ENCODE peak calls at places on chromosomes 16 and 17, in seven cellular contexts. D, R, V, F, E, N and K are unnamed samples.
A peak's percentile ranks its signal among the peaks of the same experiment; 100 is the strongest.

GRCh38 chr16:56950881-56951771 is 10.6 kb upstream of the CETP start:
- DNase-seq in D (no peak), R (peak; percentile 90), V (peak; percentile 17), F (peak; percentile 58), E (peak; percentile 58), N (peak; percentile 60), K (peak; percentile 86)

GRCh38 chr17:66714046-66715023 is 120.6 kb upstream of the CACNG5 start:
- DNase-seq in D (no peak), R (no peak), V (no peak), F (no peak), E (no peak), N (no peak), K (no peak)

GRCh38 chr16:75228143-75228976 is 9.6 kb downstream of the CTRB1 start:
- DNase-seq in D (no peak), R (no peak), V (no peak), F (no peak), E (no peak), N (no peak), K (no peak)

GRCh38 chr16:53257001-53257400 is 177.3 kb upstream of the RBL2 start:
- DNase-seq in D (no peak), R (no peak), V (no peak), F (no peak), E (no peak), N (no peak), K (peak; percentile 5)

GRCh38 chr17:35778641-35779196 is 16.7 kb downstream of the MMP28 start:
- DNase-seq in D (no peak), R (no peak), V (no peak), F (no peak), E (no peak), N (no peak), K (no peak)

GRCh38 chr16:74101390-74101789 is 195.2 kb upstream of the PSMD7 start:
- DNase-seq in D (no peak), R (no peak), V (no peak), F (no peak), E (no peak), N (no peak), K (no peak)

GRCh38 chr17:43966276-43966675 is 12.5 kb upstream of the PYY start:
- DNase-seq in D (no peak), R (no peak), V (no peak), F (no peak), E (no peak), N (no peak), K (no peak)

GRCh38 chr16:76748698-76749097 is 442.3 kb upstream of the MON1B start:
- DNase-seq in D (no peak), R (no peak), V (no peak), F (no peak), E (no peak), N (no peak), K (no peak)

GRCh38 chr17:34254651-34255380 is at the start of gene CCL2:
- DNase-seq in D (peak; percentile 77), R (no peak), V (no peak), F (no peak), E (peak; percentile 41), N (peak; percentile 75), K (no peak)